ENCODE peak calls at places on chromosomes 6 and 20, in four cellular contexts. T is activated CD8-positive, alpha-beta T cell treated with anti-CD3 and anti-CD28 coated beads, Interleukin-2, amount 10 ng/mL, durations not matched to agents 7 days and 5 days; I is GM12878; A is CD8-positive, alpha-beta T cell. O is an unnamed sample.

GRCh38 chr6:36119209-36119608 is 11.1 kb upstream of the MAPK13 start:
- ATAC-seq in I (no peak), T (no peak), A (no peak), O (no peak)

GRCh38 chr20:45463709-45464108 is 5.8 kb upstream of the WFDC2 start:
- ATAC-seq in T (no peak), A (no peak), I (no peak), O (no peak)

GRCh38 chr6:33192105-33192646 is at the start of gene COL11A2:
- ATAC-seq in I (peak; percentile 50), T (peak; percentile 50), A (peak; percentile 75), O (peak; percentile 57)

GRCh38 chr20:32181606-32182005 is 25.9 kb downstream of the PLAGL2 start:
- ATAC-seq in T (no peak), A (no peak), I (no peak), O (no peak)

GRCh38 chr20:41047279-41047974 is 18.8 kb downstream of the TOP1 start:
- ATAC-seq in T (peak; percentile 28), I (peak; percentile 27), A (peak; percentile 19), O (peak; percentile 9)

GRCh38 chr6:167953551-167953950 is 43.9 kb upstream of the KIF25 start:
- ATAC-seq in I (no peak), T (no peak), A (no peak), O (no peak)

GRCh38 chr20:34931771-34932170 is 23.8 kb downstream of the GSS start:
- ATAC-seq in A (no peak), I (no peak), T (no peak), O (no peak)

GRCh38 chr6:103122766-103123601 is 1729.5 kb downstream of the GRIK2 start:
- ATAC-seq in A (no peak), T (no peak), I (peak; percentile 98), O (no peak)

GRCh38 chr6:48206091-48206490 is 95.1 kb upstream of the PTCHD4 start:
- ATAC-seq in A (no peak), T (no peak), I (no peak), O (no peak)

GRCh38 chr6:138441965-138442364 is 37.9 kb downstream of the HEBP2 start:
- ATAC-seq in T (no peak), A (no peak), I (no peak), O (no peak)

GRCh38 chr6:18022398-18023231 is 35.2 kb upstream of the KIF13A start:
- ATAC-seq in A (no peak), I (no peak), T (no peak), O (no peak)

GRCh38 chr6:31701666-31702420 is 1.3 kb downstream of the ABHD16A start:
- ATAC-seq in I (no peak), A (no peak), T (no peak), O (no peak)

GRCh38 chr20:23419995-23420901 is 1.0 kb downstream of the NAPB start:
- ATAC-seq in A (peak; percentile 29), T (peak; percentile 15), I (peak; percentile 59), O (peak; percentile 61)

GRCh38 chr20:46963196-46963529 is 68.5 kb downstream of the EYA2 start:
- ATAC-seq in T (no peak), I (no peak), A (no peak), O (no peak)

GRCh38 chr6:327538-328183 is 35.4 kb downstream of the DUSP22 start:
- ATAC-seq in A (no peak), I (peak; percentile 0), T (no peak), O (no peak)

GRCh38 chr6:4932506-4932903 is 71.3 kb downstream of the RPP40 start:
- ATAC-seq in A (no peak), T (no peak), I (no peak), O (no peak)

GRCh38 chr6:154462425-154462824 is 48.1 kb downstream of the CNKSR3 start:
- ATAC-seq in I (no peak), A (no peak), T (no peak), O (no peak)

GRCh38 chr6:106167105-106167814 is 81.1 kb downstream of the PRDM1 start:
- ATAC-seq in I (peak; percentile 38), A (no peak), T (no peak), O (no peak)

GRCh38 chr6:71404145-71404966 is 115.7 kb downstream of the OGFRL1 start:
- ATAC-seq in A (no peak), I (no peak), T (no peak), O (no peak)

GRCh38 chr6:18493421-18493891 is 106.3 kb downstream of the RNF144B start:
- ATAC-seq in T (no peak), A (no peak), I (no peak), O (no peak)

GRCh38 chr6:155327326-155328073 is 13.2 kb upstream of the TFB1M start:
- ATAC-seq in T (peak; percentile 47), A (peak; percentile 58), I (peak; percentile 85), O (no peak)

GRCh38 chr20:19482726-19483125 is 270.3 kb downstream of the SLC24A3 start:
- ATAC-seq in T (no peak), I (no peak), A (no peak), O (no peak)

GRCh38 chr6:45613678-45614077 is 235.9 kb upstream of the SUPT3H start:
- ATAC-seq in T (no peak), A (no peak), I (no peak), O (no peak)

GRCh38 chr6:111710911-111711310 is 105.2 kb upstream of the TRAF3IP2 start:
- ATAC-seq in T (no peak), A (no peak), I (no peak), O (no peak)

GRCh38 chr6:25389501-25389900 is 110.3 kb downstream of the CARMIL1 start:
- ATAC-seq in I (peak; percentile 19), T (no peak), A (no peak), O (no peak)

GRCh38 chr6:37516920-37517405 is 17.3 kb upstream of the CCDC167 start:
- ATAC-seq in A (peak; percentile 5), I (peak; percentile 4), T (peak; percentile 33), O (peak; percentile 2)

O was measured in stimulated activated memory B cell treated with anti-CD40 and anti-IgM and Interleukin-4, amounts not matched to agents 10 μg/mL and 1 μg/mL and 100 μg/mL, for 72 hours.